ENCODE peak calls at places on chromosome 16, in ten cellular contexts. G is BE2C, T is esophagus squamous epithelium, C is colonic mucosa, R is body of pancreas, F is heart right ventricle, N is endothelial cell of umbilical vein, Z is lower lobe of right lung, A is thoracic aorta, I is suprapubic skin. W is an unnamed sample. For H3K9me3 and H3K4me1, the result is how much of the 10 kb centered on the place peaks cover.

GRCh38 chr16:68486671-68487495 is 38.6 kb upstream of the SMPD3 start:
- DNase-seq in G (no peak), T (no peak), C (peak), R (peak), F (no peak), N (peak), Z (no peak), A (no peak), I (no peak), W (peak)

GRCh38 chr16:64864232-64864803 is 257.5 kb downstream of the CDH11 start:
- DNase-seq in G (no peak), T (no peak), C (no peak), R (no peak), F (no peak), N (no peak), Z (no peak), A (no peak), I (no peak), W (no peak)

GRCh38 chr16:22220076-22220453 is 14.0 kb downstream of the EEF2K start:
- DNase-seq in G (no peak), T (no peak), C (no peak), R (peak), F (peak), N (no peak), Z (peak), A (no peak), I (no peak), W (peak)

GRCh38 chr16:20049831-20050230 is 23.9 kb downstream of the GPR139 start:
- DNase-seq in G (no peak), T (no peak), C (no peak), R (peak), F (no peak), N (no peak), Z (no peak), A (no peak), I (no peak), W (no peak)

GRCh38 chr16:4115209-4115940 is 867 bp downstream of the ADCY9 start:
- DNase-seq in G (peak), T (no peak), C (peak), R (peak), F (peak), N (peak), Z (peak), A (no peak), I (no peak), W (peak)

GRCh38 chr16:66853261-66854139 is 9.3 kb downstream of the CA7 start:
- DNase-seq in G (no peak), T (no peak), C (no peak), R (no peak), F (no peak), N (no peak), Z (no peak), A (no peak), I (no peak), W (no peak)

GRCh38 chr16:66020061-66020460 is 346.4 kb upstream of the CDH5 start:
- DNase-seq in G (no peak), T (no peak), C (no peak), R (no peak), F (no peak), N (no peak), Z (no peak), A (no peak), I (no peak), W (no peak)

GRCh38 chr16:84065536-84066132 is 23.0 kb upstream of the SLC38A8 start:
- DNase-seq in G (peak), T (no peak), C (peak), R (peak), F (no peak), N (peak), Z (no peak), A (no peak), I (no peak), W (no peak)

GRCh38 chr16:7408700-7409340 is 76.2 kb downstream of the RBFOX1 start:
- DNase-seq in G (no peak), T (no peak), C (no peak), R (no peak), F (no peak), N (no peak), Z (no peak), A (no peak), I (no peak), W (no peak)

GRCh38 chr16:14284371-14284770 is 213.3 kb downstream of the MRTFB start:
- DNase-seq in G (no peak), T (no peak), C (no peak), R (no peak), F (no peak), N (no peak), Z (no peak), A (no peak), I (no peak), W (no peak)

GRCh38 chr16:55647798-55648197 is 8.0 kb upstream of the SLC6A2 start:
- DNase-seq in G (no peak), T (no peak), C (no peak), R (no peak), F (no peak), N (no peak), Z (no peak), A (no peak), I (no peak), W (no peak)

GRCh38 chr16:275041-275621 is 613 bp downstream of the RGS11 start:
- DNase-seq in G (peak), T (no peak), C (no peak), R (no peak), F (peak), N (no peak), Z (no peak), A (no peak), I (no peak), W (no peak)

GRCh38 chr16:69859105-69859969 is 91.8 kb upstream of the CLEC18A start:
- DNase-seq in G (no peak), T (no peak), C (peak), R (peak), F (peak), N (peak), Z (no peak), A (no peak), I (no peak), W (peak)

GRCh38 chr16:65515193-65515592 is 393.3 kb upstream of the CDH11 start:
- DNase-seq in G (no peak), T (no peak), C (no peak), R (no peak), F (no peak), N (no peak), Z (no peak), A (no peak), I (no peak), W (no peak)

GRCh38 chr16:86886651-86887050 is 308.3 kb downstream of the FOXL1 start:
- DNase-seq in G (no peak), T (no peak), C (no peak), R (no peak), F (no peak), N (no peak), Z (no peak), A (no peak), I (no peak), W (no peak)

GRCh38 chr16:87582221-87582965 is 19.9 kb upstream of the JPH3 start:
- DNase-seq in G (no peak), T (no peak), C (peak), R (peak), F (peak), N (no peak), Z (no peak), A (peak), I (no peak), W (peak)

GRCh38 chr16:31141489-31142108 is 6.1 kb upstream of the PRSS8 start:
- DNase-seq in G (peak), T (no peak), C (peak), R (peak), F (peak), N (no peak), Z (no peak), A (no peak), I (no peak), W (peak)

GRCh38 chr16:19805459-19806160 is 79.0 kb downstream of the GPRC5B start:
- DNase-seq in G (no peak), T (no peak), C (no peak), R (no peak), F (no peak), N (no peak), Z (no peak), A (no peak), I (no peak), W (no peak)

GRCh38 chr16:3716831-3717234 is 491 bp downstream of the TRAP1 start:
- DNase-seq in G (peak), T (no peak), C (peak), R (peak), F (no peak), N (peak), Z (peak), A (no peak), I (no peak), W (peak)

GRCh38 chr16:56625943-56626654 is 518 bp downstream of the MT1E start:
- DNase-seq in G (no peak), T (no peak), C (peak), R (peak), F (peak), N (no peak), Z (no peak), A (peak), I (no peak), W (no peak)

GRCh38 chr16:2791174-2791573 is 3.8 kb upstream of the PRSS33 start:
- DNase-seq in G (no peak), T (no peak), C (no peak), R (no peak), F (no peak), N (no peak), Z (peak), A (no peak), I (peak), W (peak)

GRCh38 chr16:19338335-19338734 is 52.8 kb downstream of the CLEC19A start:
- DNase-seq in G (peak), T (no peak), C (no peak), R (no peak), F (no peak), N (no peak), Z (no peak), A (no peak), I (no peak), W (no peak)

GRCh38 chr16:87853411-87854052 is 15.8 kb downstream of the SLC7A5 start:
- DNase-seq in G (peak), T (peak), C (peak), R (peak), F (peak), N (peak), Z (peak), A (peak), I (peak), W (peak)

GRCh38 chr16:69188716-69189115 is 1.8 kb downstream of the SNTB2 start:
- DNase-seq in G (no peak), T (no peak), C (no peak), R (no peak), F (no peak), N (peak), Z (no peak), A (no peak), I (peak), W (no peak)

GRCh38 chr16:66925322-66925840 is at the start of gene RRAD:
- DNase-seq in G (no peak), T (no peak), C (no peak), R (no peak), F (peak), N (peak), Z (peak), A (peak), I (no peak), W (peak)

GRCh38 chr16:29820730-29821662 is 734 bp downstream of the MVP start:
- DNase-seq in G (no peak), T (no peak), C (peak), R (peak), F (no peak), N (no peak), Z (peak), A (no peak), I (no peak), W (peak)

GRCh38 chr16:51404386-51404785 is 253.3 kb upstream of the SALL1 start:
- DNase-seq in G (no peak), T (no peak), C (no peak), R (peak), F (no peak), N (no peak), Z (no peak), A (no peak), I (no peak), W (no peak)

GRCh38 chr16:87706278-87707000 is 59.3 kb downstream of the KLHDC4 start:
- DNase-seq in G (no peak), T (no peak), C (no peak), R (peak), F (no peak), N (no peak), Z (no peak), A (no peak), I (no peak), W (no peak)

GRCh38 chr16:72530434-72530833 is 358.5 kb upstream of the PMFBP1 start:
- DNase-seq in G (no peak), T (no peak), C (no peak), R (no peak), F (no peak), N (peak), Z (no peak), A (no peak), I (no peak), W (no peak)

GRCh38 chr16:85157813-85158701 is 45.8 kb upstream of the CIBAR2 start:
- DNase-seq in G (peak), T (no peak), C (no peak), R (no peak), F (peak), N (no peak), Z (no peak), A (no peak), I (no peak), W (no peak)

GRCh38 chr16:6146874-6147425 is 1049.4 kb upstream of the EEF2KMT start:
- DNase-seq in G (no peak), T (no peak), C (no peak), R (no peak), F (no peak), N (no peak), Z (no peak), A (no peak), I (no peak), W (no peak)

GRCh38 chr16:70696952-70697600 is 11.2 kb upstream of the MTSS2 start:
- DNase-seq in G (no peak), T (no peak), C (no peak), R (no peak), F (no peak), N (no peak), Z (peak), A (no peak), I (no peak), W (no peak)

GRCh38 chr16:89187337-89188063 is 12.8 kb downstream of the SLC22A31 start:
- DNase-seq in G (peak), T (no peak), C (no peak), R (no peak), F (peak), N (no peak), Z (no peak), A (no peak), I (no peak), W (no peak)

GRCh38 chr16:56197227-56197992 is 6.1 kb downstream of the GNAO1 start:
- DNase-seq in G (no peak), T (no peak), C (no peak), R (no peak), F (no peak), N (no peak), Z (no peak), A (no peak), I (no peak), W (no peak)

DNA sequence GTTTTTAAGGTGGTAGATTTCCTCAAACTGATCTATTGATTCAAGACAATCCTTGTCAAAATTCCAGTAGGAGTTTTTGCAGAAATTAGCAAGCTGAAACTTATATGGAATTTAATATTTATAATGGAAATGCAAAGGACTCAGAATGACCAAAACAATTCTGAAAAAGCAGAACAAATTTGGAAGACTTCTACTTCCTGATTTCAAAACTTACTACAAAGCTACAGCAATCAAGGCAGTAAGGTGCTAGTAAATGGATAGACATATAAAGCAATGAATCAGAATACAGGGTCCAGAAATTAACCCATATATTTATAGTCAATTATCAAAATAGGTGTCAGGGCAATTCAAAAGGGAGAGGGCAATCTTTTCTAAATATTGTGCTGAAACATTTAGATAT is 11.8 kb upstream of the IL21R start:
- DNase-seq in G (no peak), T (no peak), C (no peak), R (no peak), F (no peak), N (no peak), Z (no peak), A (no peak), I (no peak), W (no peak)
- H3K9me3 ChIP-seq in G (under half), T (under half), C (under half), R (under half), F (under half), N (under half), Z (under half), A (under half), I (under half), W (under half)

GRCh38 chr16:49460786-49461470 is 87.3 kb downstream of the C16orf78 start:
- DNase-seq in G (no peak), T (no peak), C (peak), R (no peak), F (no peak), N (no peak), Z (no peak), A (no peak), I (peak), W (no peak)
- H3K4me1 ChIP-seq in G (under half), T (under half), C (under half), R (under half), F (under half), N (under half), Z (under half), A (under half), I (under half), W (under half)

GRCh38 chr16:81497690-81498089 is 53.1 kb downstream of the CMIP start:
- DNase-seq in G (no peak), T (no peak), C (no peak), R (no peak), F (no peak), N (no peak), Z (peak), A (no peak), I (no peak), W (peak)
- TF ChIP-seq CTCF in G (no peak), T (peak), C (no peak), R (no peak), F (peak), N (peak), Z (peak), A (peak), I (peak), W (no peak)

GRCh38 chr16:83004868-83005652 is 378.3 kb downstream of the CDH13 start:
- DNase-seq in G (no peak), T (no peak), C (no peak), R (no peak), F (no peak), N (no peak), Z (no peak), A (no peak), I (no peak), W (no peak)
- H3K9me3 ChIP-seq in G (under half), T (under half), C (under half), R (under half), F (under half), N (under half), Z (under half), A (under half), I (under half), W (under half)

GRCh38 chr16:10805362-10805761 is 13.2 kb downstream of the TVP23A start:
- DNase-seq in G (no peak), T (no peak), C (no peak), R (no peak), F (no peak), N (no peak), Z (no peak), A (no peak), I (no peak), W (no peak)

GRCh38 chr16:10806698-10807097 is 11.9 kb downstream of the TVP23A start:
- DNase-seq in G (no peak), T (no peak), C (no peak), R (no peak), F (no peak), N (no peak), Z (no peak), A (no peak), I (no peak), W (no peak)

GRCh38 chr16:10809706-10810105 is 8.9 kb downstream of the TVP23A start:
- DNase-seq in G (no peak), T (no peak), C (no peak), R (no peak), F (no peak), N (no peak), Z (no peak), A (no peak), I (no peak), W (no peak)

GRCh38 chr16:10808218-10808617 is 10.4 kb downstream of the TVP23A start:
- DNase-seq in G (no peak), T (no peak), C (no peak), R (no peak), F (no peak), N (no peak), Z (no peak), A (no peak), I (no peak), W (no peak)

GRCh38 chr16:10808850-10809249 is 9.7 kb downstream of the TVP23A start:
- DNase-seq in G (no peak), T (no peak), C (no peak), R (no peak), F (no peak), N (no peak), Z (no peak), A (no peak), I (no peak), W (no peak)
- H3K4me1 ChIP-seq in G (under half), T (under half), C (under half), R (under half), F (under half), N (under half), Z (under half), A (under half), I (under half), W (under half)

W was measured in mucosa of descending colon.